ENCODE peak calls at places on chromosomes 5 and 9, in six cellular contexts. One of them, this sample, is unnamed.
A peak's percentile ranks its signal among the peaks of the same experiment; 100 is the strongest.

GRCh38 chr5:120361941-120362340 is 102.2 kb upstream of the PRR16 start:
- DNase-seq in HCT116: no peak
- DNase-seq in effector memory CD4-positive, alpha-beta T cell: no peak
- DNase-seq in A673: no peak
- DNase-seq in fibroblast of lung: no peak
- DNase-seq in psoas muscle: no peak
- DNase-seq in this sample: no peak

GRCh38 chr5:151745071-151745705 is 13.2 kb downstream of the ATOX1 start:
- DNase-seq in HCT116: peak; percentile 98
- DNase-seq in effector memory CD4-positive, alpha-beta T cell: peak; percentile 31
- DNase-seq in A673: no peak
- DNase-seq in fibroblast of lung: peak; percentile 90
- DNase-seq in psoas muscle: peak; percentile 52
- DNase-seq in this sample: peak; percentile 45

GRCh38 chr9:27595733-27596132 is 22.5 kb upstream of the C9orf72 start:
- DNase-seq in HCT116: no peak
- DNase-seq in effector memory CD4-positive, alpha-beta T cell: no peak
- DNase-seq in A673: no peak
- DNase-seq in fibroblast of lung: no peak
- DNase-seq in psoas muscle: no peak
- DNase-seq in this sample: no peak

GRCh38 chr9:121808781-121809180 is 157.3 kb downstream of the DAB2IP start:
- DNase-seq in HCT116: no peak
- DNase-seq in effector memory CD4-positive, alpha-beta T cell: no peak
- DNase-seq in A673: no peak
- DNase-seq in fibroblast of lung: no peak
- DNase-seq in psoas muscle: no peak
- DNase-seq in this sample: no peak

GRCh38 chr5:91151947-91152346 is 231.2 kb downstream of the ARRDC3 start:
- DNase-seq in HCT116: no peak
- DNase-seq in effector memory CD4-positive, alpha-beta T cell: no peak
- DNase-seq in A673: peak; percentile 95
- DNase-seq in fibroblast of lung: peak; percentile 89
- DNase-seq in psoas muscle: no peak
- DNase-seq in this sample: no peak

GRCh38 chr9:133711428-133712220 is 26.5 kb downstream of the SARDH start:
- DNase-seq in HCT116: no peak
- DNase-seq in effector memory CD4-positive, alpha-beta T cell: no peak
- DNase-seq in A673: no peak
- DNase-seq in fibroblast of lung: peak; percentile 86
- DNase-seq in psoas muscle: no peak
- DNase-seq in this sample: no peak

GRCh38 chr5:52727001-52727400 is 60.7 kb upstream of the ITGA1 start:
- DNase-seq in HCT116: no peak
- DNase-seq in effector memory CD4-positive, alpha-beta T cell: no peak
- DNase-seq in A673: no peak
- DNase-seq in fibroblast of lung: no peak
- DNase-seq in psoas muscle: no peak
- DNase-seq in this sample: no peak

GRCh38 chr5:36928947-36929346 is 52.4 kb downstream of the NIPBL start:
- DNase-seq in HCT116: no peak
- DNase-seq in effector memory CD4-positive, alpha-beta T cell: no peak
- DNase-seq in A673: no peak
- DNase-seq in fibroblast of lung: peak; percentile 83
- DNase-seq in psoas muscle: no peak
- DNase-seq in this sample: no peak

GRCh38 chr5:22850981-22851380 is 2.2 kb downstream of the CDH12 start:
- DNase-seq in HCT116: no peak
- DNase-seq in effector memory CD4-positive, alpha-beta T cell: no peak
- DNase-seq in A673: peak; percentile 7
- DNase-seq in fibroblast of lung: no peak
- DNase-seq in psoas muscle: no peak
- DNase-seq in this sample: no peak

GRCh38 chr5:606061-606460 is 6.1 kb upstream of the CEP72 start:
- DNase-seq in HCT116: no peak
- DNase-seq in effector memory CD4-positive, alpha-beta T cell: no peak
- DNase-seq in A673: no peak
- DNase-seq in fibroblast of lung: no peak
- DNase-seq in psoas muscle: no peak
- DNase-seq in this sample: no peak

GRCh38 chr5:124301850-124302249 is 444.6 kb downstream of the ZNF608 start:
- DNase-seq in HCT116: no peak
- DNase-seq in effector memory CD4-positive, alpha-beta T cell: no peak
- DNase-seq in A673: no peak
- DNase-seq in fibroblast of lung: peak; percentile 87
- DNase-seq in psoas muscle: no peak
- DNase-seq in this sample: no peak

GRCh38 chr5:134491841-134492442 is 33.5 kb upstream of the JADE2 start:
- DNase-seq in HCT116: no peak
- DNase-seq in effector memory CD4-positive, alpha-beta T cell: no peak
- DNase-seq in A673: no peak
- DNase-seq in fibroblast of lung: no peak
- DNase-seq in psoas muscle: no peak
- DNase-seq in this sample: no peak

GRCh38 chr5:163888366-163888765 is 382.9 kb downstream of the MAT2B start:
- DNase-seq in HCT116: no peak
- DNase-seq in effector memory CD4-positive, alpha-beta T cell: no peak
- DNase-seq in A673: no peak
- DNase-seq in fibroblast of lung: peak; percentile 83
- DNase-seq in psoas muscle: no peak
- DNase-seq in this sample: no peak

GRCh38 chr9:36788534-36788933 is 215.8 kb downstream of the MELK start:
- DNase-seq in HCT116: peak; percentile 23
- DNase-seq in effector memory CD4-positive, alpha-beta T cell: no peak
- DNase-seq in A673: no peak
- DNase-seq in fibroblast of lung: no peak
- DNase-seq in psoas muscle: no peak
- DNase-seq in this sample: no peak

GRCh38 chr5:87300744-87301143 is 33.1 kb downstream of the RASA1 start:
- DNase-seq in HCT116: peak; percentile 81
- DNase-seq in effector memory CD4-positive, alpha-beta T cell: no peak
- DNase-seq in A673: peak; percentile 25
- DNase-seq in fibroblast of lung: peak; percentile 96
- DNase-seq in psoas muscle: no peak
- DNase-seq in this sample: no peak

GRCh38 chr5:110478899-110479298 is 247.6 kb downstream of the TMEM232 start:
- DNase-seq in HCT116: no peak
- DNase-seq in effector memory CD4-positive, alpha-beta T cell: no peak
- DNase-seq in A673: peak; percentile 12
- DNase-seq in fibroblast of lung: peak; percentile 97
- DNase-seq in psoas muscle: no peak
- DNase-seq in this sample: no peak

GRCh38 chr9:126988857-126989256 is 74.3 kb downstream of the RALGPS1 start:
- DNase-seq in HCT116: no peak
- DNase-seq in effector memory CD4-positive, alpha-beta T cell: no peak
- DNase-seq in A673: no peak
- DNase-seq in fibroblast of lung: no peak
- DNase-seq in psoas muscle: no peak
- DNase-seq in this sample: no peak

GRCh38 chr9:29968831-29969230 is 2395.6 kb upstream of the C9orf72 start:
- DNase-seq in HCT116: no peak
- DNase-seq in effector memory CD4-positive, alpha-beta T cell: no peak
- DNase-seq in A673: no peak
- DNase-seq in fibroblast of lung: no peak
- DNase-seq in psoas muscle: no peak
- DNase-seq in this sample: no peak

GRCh38 chr5:139451176-139451575 is 11.4 kb downstream of the ECSCR start:
- DNase-seq in HCT116: no peak
- DNase-seq in effector memory CD4-positive, alpha-beta T cell: no peak
- DNase-seq in A673: no peak
- DNase-seq in fibroblast of lung: no peak
- DNase-seq in psoas muscle: no peak
- DNase-seq in this sample: no peak

GRCh38 chr9:136952354-136952855 is 332 bp downstream of the LCN12 start:
- DNase-seq in HCT116: no peak
- DNase-seq in effector memory CD4-positive, alpha-beta T cell: no peak
- DNase-seq in A673: no peak
- DNase-seq in fibroblast of lung: no peak
- DNase-seq in psoas muscle: peak; percentile 13
- DNase-seq in this sample: no peak

GRCh38 chr5:14659821-14660607 is 4.5 kb upstream of the OTULIN start:
- DNase-seq in HCT116: no peak
- DNase-seq in effector memory CD4-positive, alpha-beta T cell: no peak
- DNase-seq in A673: peak; percentile 5
- DNase-seq in fibroblast of lung: peak; percentile 76
- DNase-seq in psoas muscle: no peak
- DNase-seq in this sample: no peak

GRCh38 chr5:179343902-179344300 is 1.4 kb downstream of the ADAMTS2 start:
- DNase-seq in HCT116: no peak
- DNase-seq in effector memory CD4-positive, alpha-beta T cell: no peak
- DNase-seq in A673: peak; percentile 31
- DNase-seq in fibroblast of lung: peak; percentile 42
- DNase-seq in psoas muscle: peak; percentile 52
- DNase-seq in this sample: peak; percentile 52

GRCh38 chr5:145176041-145176440 is 659.1 kb downstream of the PRELID2 start:
- DNase-seq in HCT116: no peak
- DNase-seq in effector memory CD4-positive, alpha-beta T cell: no peak
- DNase-seq in A673: no peak
- DNase-seq in fibroblast of lung: no peak
- DNase-seq in psoas muscle: no peak
- DNase-seq in this sample: no peak

GRCh38 chr5:135235551-135236100 is 163.4 kb downstream of the MACROH2A1 start:
- DNase-seq in HCT116: no peak
- DNase-seq in effector memory CD4-positive, alpha-beta T cell: no peak
- DNase-seq in A673: no peak
- DNase-seq in fibroblast of lung: no peak
- DNase-seq in psoas muscle: no peak
- DNase-seq in this sample: peak; percentile 7

GRCh38 chr9:33437898-33438297 is 9.5 kb downstream of the AQP3 start:
- DNase-seq in HCT116: no peak
- DNase-seq in effector memory CD4-positive, alpha-beta T cell: no peak
- DNase-seq in A673: no peak
- DNase-seq in fibroblast of lung: no peak
- DNase-seq in psoas muscle: no peak
- DNase-seq in this sample: no peak

GRCh38 chr9:125507247-125507646 is 199.8 kb downstream of the MAPKAP1 start:
- DNase-seq in HCT116: no peak
- DNase-seq in effector memory CD4-positive, alpha-beta T cell: no peak
- DNase-seq in A673: no peak
- DNase-seq in fibroblast of lung: no peak
- DNase-seq in psoas muscle: no peak
- DNase-seq in this sample: no peak

GRCh38 chr5:57181151-57181550 is 7.3 kb downstream of the GPBP1 start:
- DNase-seq in HCT116: no peak
- DNase-seq in effector memory CD4-positive, alpha-beta T cell: no peak
- DNase-seq in A673: no peak
- DNase-seq in fibroblast of lung: no peak
- DNase-seq in psoas muscle: no peak
- DNase-seq in this sample: no peak

GRCh38 chr5:87020099-87020934 is 247.4 kb upstream of the RASA1 start:
- DNase-seq in HCT116: no peak
- DNase-seq in effector memory CD4-positive, alpha-beta T cell: no peak
- DNase-seq in A673: peak; percentile 39
- DNase-seq in fibroblast of lung: peak; percentile 9
- DNase-seq in psoas muscle: no peak
- DNase-seq in this sample: no peak

GRCh38 chr5:1793966-1794895 is 5.4 kb downstream of the MRPL36 start:
- DNase-seq in HCT116: no peak
- DNase-seq in effector memory CD4-positive, alpha-beta T cell: no peak
- DNase-seq in A673: peak; percentile 55
- DNase-seq in fibroblast of lung: peak; percentile 96
- DNase-seq in psoas muscle: no peak
- DNase-seq in this sample: no peak
- H3K4me1 ChIP-seq in HCT116: peaks cover 24% of the 10 kb centered on the region
- H3K4me1 ChIP-seq in effector memory CD4-positive, alpha-beta T cell: peaks cover 27% of the 10 kb centered on the region
- H3K4me1 ChIP-seq in A673: peaks cover 42% of the 10 kb centered on the region
- H3K4me1 ChIP-seq in fibroblast of lung: peaks cover 23% of the 10 kb centered on the region
- H3K4me1 ChIP-seq in psoas muscle: peaks cover 11% of the 10 kb centered on the region
- H3K4me1 ChIP-seq in this sample: no peaks in the 10 kb centered on the region

DNA sequence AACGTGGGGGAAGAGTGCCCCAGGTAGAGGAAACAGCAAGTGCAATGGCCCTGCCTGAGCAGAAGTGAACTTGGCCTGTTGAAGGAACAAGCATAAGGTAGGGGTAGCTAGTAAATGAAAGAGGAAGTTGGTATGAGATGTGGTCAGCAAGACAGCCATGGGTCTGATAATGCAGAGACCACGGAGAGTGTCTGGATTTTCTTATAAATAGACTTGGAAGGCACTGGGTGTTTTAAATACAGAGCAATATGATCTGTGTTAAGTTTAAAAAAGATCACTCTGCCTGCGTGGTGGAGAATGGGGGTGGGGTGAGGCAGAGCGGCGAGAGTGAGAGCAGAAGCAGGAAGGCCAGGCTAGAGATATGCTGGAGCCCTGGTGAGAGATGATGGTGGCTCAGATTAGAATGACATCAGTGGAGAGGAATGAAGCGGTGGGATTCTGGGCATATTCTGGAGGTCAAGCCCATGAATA is 4.2 kb downstream of the ADAM19 start:
- DNase-seq in HCT116: no peak
- DNase-seq in effector memory CD4-positive, alpha-beta T cell: no peak
- DNase-seq in A673: no peak
- DNase-seq in fibroblast of lung: peak; percentile 94
- DNase-seq in psoas muscle: no peak
- DNase-seq in this sample: no peak
- H3K27ac ChIP-seq in HCT116: no peak overlapping the region
- H3K27ac ChIP-seq in effector memory CD4-positive, alpha-beta T cell: peak overlapping the region; percentile 75
- H3K27ac ChIP-seq in A673: no peak overlapping the region
- H3K27ac ChIP-seq in fibroblast of lung: no peak overlapping the region
- H3K27ac ChIP-seq in psoas muscle: peak overlapping the region; percentile 76
- H3K27ac ChIP-seq in this sample: no peak overlapping the region

GRCh38 chr9:111902396-111903147 is 6.0 kb downstream of the UGCG start:
- DNase-seq in HCT116: no peak
- DNase-seq in effector memory CD4-positive, alpha-beta T cell: no peak
- DNase-seq in A673: no peak
- DNase-seq in fibroblast of lung: peak; percentile 84
- DNase-seq in psoas muscle: no peak
- DNase-seq in this sample: no peak
- H3K4me1 ChIP-seq in HCT116: peaks cover 85% of the 10 kb centered on the region
- H3K4me1 ChIP-seq in effector memory CD4-positive, alpha-beta T cell: peaks cover 7% of the 10 kb centered on the region
- H3K4me1 ChIP-seq in A673: peaks cover 20% of the 10 kb centered on the region
- H3K4me1 ChIP-seq in fibroblast of lung: peaks cover 13% of the 10 kb centered on the region
- H3K4me1 ChIP-seq in psoas muscle: peaks cover 43% of the 10 kb centered on the region
- H3K4me1 ChIP-seq in this sample: no peaks in the 10 kb centered on the region

DNA sequence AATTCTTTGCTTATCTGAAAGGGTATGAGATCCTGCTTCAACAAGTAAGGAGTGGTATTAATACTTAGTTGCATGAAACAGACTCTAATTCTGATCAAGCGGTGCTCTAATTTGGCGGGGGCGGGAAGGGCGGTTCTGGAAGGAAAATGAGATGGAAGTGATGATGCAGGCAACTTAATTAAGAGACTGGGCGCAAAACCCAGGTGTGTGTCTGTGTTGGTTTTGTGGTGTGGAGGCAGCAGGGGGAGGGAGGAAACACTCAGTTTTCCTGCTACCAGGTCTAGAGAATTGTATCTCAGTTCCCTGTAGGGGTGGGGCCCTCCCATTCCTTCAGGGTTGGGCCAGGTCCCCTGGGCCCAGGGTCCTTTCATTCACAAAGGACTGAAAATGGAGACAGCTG is 17.3 kb upstream of the C5orf47 start:
- DNase-seq in HCT116: no peak
- DNase-seq in effector memory CD4-positive, alpha-beta T cell: no peak
- DNase-seq in A673: no peak
- DNase-seq in fibroblast of lung: no peak
- DNase-seq in psoas muscle: no peak
- DNase-seq in this sample: no peak
- H3K27ac ChIP-seq in HCT116: no peak overlapping the region
- H3K27ac ChIP-seq in effector memory CD4-positive, alpha-beta T cell: no peak overlapping the region
- H3K27ac ChIP-seq in A673: no peak overlapping the region
- H3K27ac ChIP-seq in fibroblast of lung: no peak overlapping the region
- H3K27ac ChIP-seq in psoas muscle: no peak overlapping the region
- H3K27ac ChIP-seq in this sample: peak overlapping the region; percentile 43

This sample was measured in uterus.